ENCODE peak calls at places on chromosome 1, in five cellular contexts. P is HT-29; O is stimulated activated CD4-positive, alpha-beta T cell treated with anti-CD3 and anti-CD28 coated beads, Interleukin-1b, Interleukin-23, amount 100 ng/mL, for 24 hours; H is activated CD4-positive, alpha-beta T cell treated with anti-CD3 and anti-CD28 coated beads, Interleukin-2, amount 50 U/mL, for 48 hours; Q is pons. W is an unnamed sample.

GRCh38 chr1:216533786-216534185 is 110.5 kb upstream of the USH2A start:
- DNase-seq in P (no peak), Q (no peak), O (no peak), H (no peak), W (no peak)

GRCh38 chr1:232911027-232911599 is 39.3 kb upstream of the NTPCR start:
- DNase-seq in P (no peak), H (no peak), Q (no peak), O (no peak), W (no peak)

GRCh38 chr1:110243146-110243545 is 33.0 kb downstream of the KCNC4 start:
- DNase-seq in P (no peak), O (no peak), Q (no peak), H (no peak), W (no peak)

GRCh38 chr1:205926213-205926612 is 17.0 kb downstream of the SLC26A9 start:
- DNase-seq in Q (peak), H (no peak), O (no peak), P (no peak), W (no peak)

GRCh38 chr1:16092923-16093511 is 19.6 kb upstream of the FAM131C start:
- DNase-seq in O (no peak), P (no peak), Q (no peak), H (no peak), W (no peak)

GRCh38 chr1:29682918-29683314 is 446.6 kb downstream of the PTPRU start:
- DNase-seq in Q (peak), P (no peak), H (no peak), O (no peak), W (no peak)

GRCh38 chr1:14815175-14815882 is 216.8 kb downstream of the KAZN start:
- DNase-seq in Q (no peak), P (no peak), H (no peak), O (no peak), W (no peak)

GRCh38 chr1:179550753-179551682 is 24.7 kb downstream of the NPHS2 start:
- DNase-seq in H (no peak), P (no peak), Q (no peak), O (no peak), W (no peak)

GRCh38 chr1:165542647-165543046 is 1.2 kb upstream of the LRRC52 start:
- DNase-seq in O (no peak), P (no peak), Q (no peak), H (no peak), W (no peak)

GRCh38 chr1:220887868-220888664 is 8.8 kb downstream of the HLX start:
- DNase-seq in H (no peak), Q (no peak), O (no peak), P (no peak), W (no peak)

GRCh38 chr1:85911742-85912141 is 203.5 kb upstream of the ZNHIT6 start:
- DNase-seq in H (no peak), Q (no peak), P (peak), O (no peak), W (no peak)

GRCh38 chr1:12204140-12204539 is 25.7 kb upstream of the VPS13D start:
- DNase-seq in Q (no peak), P (no peak), O (no peak), H (peak), W (no peak)

GRCh38 chr1:104855550-104855949 is 1105.9 kb downstream of the AMY1C start:
- DNase-seq in O (no peak), Q (no peak), P (no peak), H (no peak), W (no peak)

GRCh38 chr1:221837886-221838285 is 96.0 kb upstream of the DUSP10 start:
- DNase-seq in Q (no peak), H (peak), P (no peak), O (no peak), W (no peak)

GRCh38 chr1:195663549-195664280 is 944.5 kb downstream of the KCNT2 start:
- DNase-seq in O (no peak), H (no peak), Q (no peak), P (peak), W (no peak)

GRCh38 chr1:203682401-203683383 is 56.1 kb downstream of the ATP2B4 start:
- DNase-seq in P (peak), H (peak), Q (no peak), O (no peak), W (no peak)

GRCh38 chr1:223081181-223081994 is 61.7 kb downstream of the TLR5 start:
- DNase-seq in O (peak), H (peak), Q (peak), P (peak), W (peak)

GRCh38 chr1:67696708-67697107 is 11.7 kb downstream of the GADD45A start:
- DNase-seq in P (no peak), O (no peak), H (no peak), Q (no peak), W (no peak)

GRCh38 chr1:169020684-169021083 is 85.8 kb upstream of the ATP1B1 start:
- DNase-seq in P (no peak), O (no peak), Q (no peak), H (no peak), W (no peak)

GRCh38 chr1:201023517-201023902 is at the start of gene KIF21B:
- DNase-seq in H (peak), O (peak), P (peak), Q (peak), W (peak)

GRCh38 chr1:152444045-152444444 is 30.0 kb upstream of the CRNN start:
- DNase-seq in H (no peak), O (no peak), Q (no peak), P (peak), W (no peak)

GRCh38 chr1:162444903-162445302 is 33.0 kb upstream of the SH2D1B start:
- DNase-seq in P (no peak), H (no peak), O (no peak), Q (no peak), W (no peak)

GRCh38 chr1:1291023-1291528 is 10.8 kb downstream of the SCNN1D start:
- DNase-seq in O (no peak), P (peak), Q (no peak), H (no peak), W (no peak)

GRCh38 chr1:200479816-200480215 is 70.0 kb upstream of the ZNF281 start:
- DNase-seq in H (no peak), Q (no peak), P (no peak), O (no peak), W (no peak)

GRCh38 chr1:17535300-17535937 is 4.1 kb upstream of the ARHGEF10L start:
- DNase-seq in H (no peak), P (no peak), O (no peak), Q (peak), W (no peak)

GRCh38 chr1:30758785-30759380 is 1.3 kb upstream of the LAPTM5 start:
- DNase-seq in O (no peak), H (peak), Q (no peak), P (peak), W (no peak)

GRCh38 chr1:197862671-197863070 is 39.8 kb upstream of the C1orf53 start:
- DNase-seq in Q (no peak), O (no peak), H (no peak), P (no peak), W (no peak)

GRCh38 chr1:14019461-14019860 is 319.5 kb downstream of the PRDM2 start:
- DNase-seq in Q (no peak), H (no peak), P (no peak), O (no peak), W (no peak)

GRCh38 chr1:85411567-85412312 is 53.2 kb downstream of the DDAH1 start:
- DNase-seq in Q (no peak), P (no peak), H (no peak), O (no peak), W (no peak)